ENCODE peak calls at places on chromosomes 13 and 19, in eight cellular contexts. C, A, J, Q, D, X, F and T are unnamed samples.

GRCh38 chr13:19818223-19818842 is 35.6 kb upstream of the PSPC1 start:
- DNase-seq in Q (no peak), F (peak), A (peak), J (no peak), C (no peak), X (peak), D (peak), T (no peak)

GRCh38 chr19:13966684-13967128 is 14.4 kb downstream of the DCAF15 start:
- DNase-seq in C (no peak), X (no peak), A (no peak), D (no peak), F (no peak), Q (no peak), J (no peak), T (no peak)

GRCh38 chr13:92197669-92198068 is 799.2 kb downstream of the GPC5 start:
- DNase-seq in C (no peak), X (no peak), Q (no peak), F (no peak), D (peak), J (no peak), A (no peak), T (no peak)

GRCh38 chr13:112740502-112741131 is 50.8 kb downstream of the ATP11A start:
- DNase-seq in A (no peak), C (no peak), F (no peak), D (peak), J (peak), Q (peak), X (no peak), T (no peak)

GRCh38 chr19:35053667-35054293 is 12.3 kb downstream of the HPN start:
- DNase-seq in Q (no peak), C (no peak), F (no peak), D (no peak), X (no peak), A (no peak), J (no peak), T (no peak)

GRCh38 chr19:31340059-31341025 is 8.9 kb downstream of the TSHZ3 start:
- DNase-seq in A (no peak), X (no peak), C (no peak), J (peak), D (peak), Q (no peak), F (no peak), T (no peak)

GRCh38 chr19:54191671-54192453 is 754 bp downstream of the TSEN34 start:
- DNase-seq in D (peak), A (no peak), J (no peak), F (no peak), X (no peak), Q (no peak), C (no peak), T (no peak)

GRCh38 chr13:27860743-27861142 is 59.1 kb upstream of the PDX1 start:
- DNase-seq in F (no peak), D (peak), J (no peak), X (no peak), A (no peak), C (no peak), Q (no peak), T (no peak)